ENCODE peak calls at places on chromosomes 11 and 22, in eight cellular contexts. H is T1000; D is fibroblast of pulmonary artery; K is activated T-helper 1 cell treated with anti-CD3 and anti-CD28 coated beads, Interleukin-2, amount 50 U/mL, for 16 hours; W is pulmonary artery endothelial cell; I is activated CD4-positive, alpha-beta T cell treated with anti-CD3 and anti-CD28 coated beads, Interleukin-2, amount 50 U/mL, for 48 hours; S is Right ventricle myocardium superior; A is astrocyte. N is an unnamed sample.
A peak's percentile ranks its signal among the peaks of the same experiment; 100 is the strongest.

GRCh38 chr11:9459573-9460321 is 1.1 kb upstream of the ZNF143 start:
- DNase-seq in H (no peak), D (peak; percentile 69), K (peak; percentile 9), W (peak; percentile 13), I (peak; percentile 51), S (peak; percentile 67), A (peak; percentile 62), N (no peak)

GRCh38 chr11:67647471-67647870 is 3.1 kb downstream of the ACY3 start:
- DNase-seq in H (no peak), D (no peak), K (no peak), W (no peak), I (no peak), S (no peak), A (no peak), N (no peak)

GRCh38 chr11:31800398-31801265 is 10.5 kb downstream of the PAX6 start:
- DNase-seq in H (no peak), D (no peak), K (no peak), W (no peak), I (no peak), S (no peak), A (no peak), N (no peak)

GRCh38 chr22:45341503-45341902 is 31.8 kb downstream of the FAM118A start:
- DNase-seq in H (no peak), D (no peak), K (no peak), W (no peak), I (peak; percentile 65), S (no peak), A (no peak), N (no peak)

GRCh38 chr11:44505591-44506054 is 59.8 kb upstream of the CD82 start:
- DNase-seq in H (no peak), D (peak; percentile 59), K (no peak), W (no peak), I (no peak), S (no peak), A (peak; percentile 67), N (no peak)

GRCh38 chr22:36911887-36912661 is 1.4 kb upstream of the CSF2RB start:
- DNase-seq in H (no peak), D (peak; percentile 10), K (no peak), W (no peak), I (no peak), S (no peak), A (peak; percentile 14), N (no peak)

GRCh38 chr11:44826922-44827643 is 100.3 kb downstream of the TSPAN18 start:
- DNase-seq in H (no peak), D (no peak), K (no peak), W (no peak), I (no peak), S (no peak), A (no peak), N (no peak)

GRCh38 chr22:38462960-38463784 is 4.7 kb upstream of the KDELR3 start:
- DNase-seq in H (no peak), D (no peak), K (no peak), W (no peak), I (no peak), S (peak; percentile 74), A (no peak), N (no peak)

GRCh38 chr11:78795862-78796261 is 221.2 kb upstream of the NARS2 start:
- DNase-seq in H (no peak), D (no peak), K (no peak), W (no peak), I (no peak), S (no peak), A (peak; percentile 90), N (no peak)

GRCh38 chr11:76233196-76233921 is 27.1 kb upstream of the WNT11 start:
- DNase-seq in H (no peak), D (no peak), K (no peak), W (no peak), I (no peak), S (peak; percentile 35), A (no peak), N (no peak)

GRCh38 chr11:27545035-27545434 is 38.5 kb upstream of the LIN7C start:
- DNase-seq in H (no peak), D (no peak), K (no peak), W (no peak), I (no peak), S (no peak), A (no peak), N (no peak)

GRCh38 chr22:17942721-17943120 is 81.6 kb downstream of the MICAL3 start:
- DNase-seq in H (no peak), D (no peak), K (no peak), W (no peak), I (no peak), S (no peak), A (no peak), N (no peak)

GRCh38 chr22:32475428-32476010 is 908 bp downstream of the FBXO7 start:
- DNase-seq in H (no peak), D (peak; percentile 68), K (no peak), W (no peak), I (peak; percentile 37), S (peak; percentile 43), A (no peak), N (no peak)